ENCODE peak calls at places on chromosomes 5 and 9, in eight cellular contexts. A is mammary epithelial cell, C is testis, K is heart left ventricle, V is prostate gland, E is lung, W is lower lobe of right lung, J is OCI-LY7. H is an unnamed sample. For H3K4me1, the result is how much of the 10 kb centered on the place peaks cover.

GRCh38 chr9:134243778-134244467 is 79.6 kb upstream of the RNU6ATAC start:
- DNase-seq in W (peak), C (peak), A (peak), E (peak), J (peak), V (no peak), K (peak), H (no peak)

GRCh38 chr5:79173626-79174025 is 62.0 kb downstream of the BHMT start:
- DNase-seq in E (no peak), W (no peak), A (no peak), C (no peak), J (no peak), V (peak), K (no peak), H (no peak)

GRCh38 chr9:4630836-4631235 is 31.3 kb upstream of the PLPP6 start:
- DNase-seq in K (no peak), C (no peak), W (no peak), E (no peak), J (no peak), V (no peak), A (no peak), H (no peak)

GRCh38 chr9:126347911-126348760 is 21.5 kb downstream of the MVB12B start:
- DNase-seq in J (peak), V (no peak), C (no peak), K (no peak), E (peak), W (peak), A (no peak), H (no peak)

GRCh38 chr5:166369817-166370216 is 1921.6 kb upstream of the WWC1 start:
- DNase-seq in A (no peak), E (no peak), V (no peak), W (no peak), C (no peak), K (no peak), J (no peak), H (no peak)

GRCh38 chr5:34552686-34553085 is 103.4 kb upstream of the RAI14 start:
- DNase-seq in A (no peak), J (no peak), E (no peak), W (no peak), C (no peak), K (no peak), V (no peak), H (no peak)

GRCh38 chr5:98096155-98096554 is 677.3 kb upstream of the RGMB start:
- DNase-seq in V (no peak), E (no peak), C (no peak), K (no peak), A (peak), J (no peak), W (no peak), H (no peak)

GRCh38 chr5:65197899-65198776 is 283.6 kb downstream of the ADAMTS6 start:
- DNase-seq in E (no peak), J (no peak), V (no peak), K (no peak), W (no peak), C (no peak), A (peak), H (no peak)

GRCh38 chr5:102561894-102562760 is 63.3 kb upstream of the SLCO6A1 start:
- DNase-seq in V (no peak), C (peak), W (peak), E (no peak), J (peak), A (peak), K (no peak), H (no peak)

GRCh38 chr9:130692365-130692764 is 1.2 kb upstream of the EXOSC2 start:
- DNase-seq in V (no peak), W (no peak), A (no peak), C (peak), J (no peak), E (no peak), K (peak), H (peak)

GRCh38 chr9:133045132-133045531 is 14.3 kb downstream of the GTF3C5 start:
- DNase-seq in A (no peak), C (no peak), J (no peak), E (no peak), W (no peak), K (no peak), V (no peak), H (no peak)

GRCh38 chr9:87375397-87376073 is 122.1 kb upstream of the DAPK1 start:
- DNase-seq in C (no peak), J (no peak), V (no peak), K (no peak), W (no peak), A (peak), E (no peak), H (no peak)

GRCh38 chr9:112333639-112334318 is 360 bp upstream of the PTBP3 start:
- DNase-seq in V (peak), K (peak), C (peak), A (peak), E (peak), W (peak), J (peak), H (peak)

GRCh38 chr5:102811962-102812361 is 56.9 kb downstream of the PAM start:
- DNase-seq in E (no peak), W (no peak), K (no peak), V (no peak), J (no peak), C (no peak), A (peak), H (no peak)

GRCh38 chr5:172245823-172246222 is 37.7 kb downstream of the UBTD2 start:
- DNase-seq in V (no peak), C (no peak), J (no peak), E (no peak), K (no peak), A (no peak), W (no peak), H (no peak)

GRCh38 chr9:121836382-121836885 is 185.0 kb downstream of the DAB2IP start:
- DNase-seq in W (no peak), C (no peak), K (no peak), E (no peak), A (no peak), J (no peak), V (no peak), H (peak)

GRCh38 chr5:111299067-111299481 is 74.9 kb downstream of the CAMK4 start:
- DNase-seq in A (peak), V (no peak), J (peak), W (no peak), E (no peak), C (no peak), K (no peak), H (no peak)

GRCh38 chr9:134601764-134602163 is 39.8 kb upstream of the COL5A1 start:
- DNase-seq in E (peak), A (no peak), V (no peak), C (peak), W (no peak), K (no peak), J (no peak), H (no peak)

GRCh38 chr9:88025411-88026132 is 51.2 kb upstream of the CDK20 start:
- DNase-seq in C (no peak), J (no peak), A (no peak), E (no peak), V (no peak), W (no peak), K (no peak), H (no peak)

GRCh38 chr5:176778921-176779465 is 31.4 kb upstream of the UNC5A start:
- DNase-seq in C (no peak), V (no peak), W (no peak), K (no peak), E (no peak), J (no peak), A (no peak), H (no peak)

GRCh38 chr5:135129307-135129706 is 95.3 kb upstream of the PITX1 start:
- DNase-seq in A (no peak), V (no peak), K (no peak), J (peak), E (no peak), W (no peak), C (no peak), H (no peak)

GRCh38 chr5:95712347-95712958 is 18.7 kb upstream of the RHOBTB3 start:
- DNase-seq in K (no peak), C (no peak), V (no peak), A (peak), E (peak), W (no peak), J (no peak), H (no peak)

GRCh38 chr9:120212853-120213200 is 367.1 kb downstream of the CDK5RAP2 start:
- DNase-seq in A (no peak), J (no peak), V (no peak), C (no peak), E (no peak), K (no peak), W (no peak), H (no peak)

GRCh38 chr9:98168153-98168780 is 24.2 kb downstream of the CORO2A start:
- DNase-seq in W (no peak), A (no peak), J (no peak), K (no peak), V (no peak), C (no peak), E (no peak), H (no peak)

GRCh38 chr9:85740821-85741111 is 988 bp downstream of the AGTPBP1 start:
- DNase-seq in A (no peak), W (no peak), K (no peak), J (no peak), E (no peak), V (no peak), C (no peak), H (no peak)

GRCh38 chr9:117672397-117672796 is 31.8 kb upstream of the TLR4 start:
- DNase-seq in W (no peak), K (no peak), A (peak), J (no peak), C (no peak), E (no peak), V (no peak), H (no peak)

GRCh38 chr5:26492835-26493459 is 545.4 kb downstream of the CDH9 start:
- DNase-seq in J (no peak), W (no peak), K (no peak), V (no peak), A (no peak), E (no peak), C (peak), H (no peak)

GRCh38 chr9:87201316-87201715 is 254.0 kb upstream of the GAS1 start:
- DNase-seq in E (no peak), C (no peak), K (no peak), J (no peak), W (no peak), A (no peak), V (no peak), H (no peak)

GRCh38 chr9:99820330-99821186 is 1.1 kb upstream of the NR4A3 start:
- DNase-seq in J (peak), K (peak), A (peak), V (peak), W (peak), E (peak), C (peak), H (peak)

GRCh38 chr9:27047126-27047525 is 41.7 kb upstream of the LRRC19 start:
- DNase-seq in K (no peak), V (no peak), E (no peak), A (no peak), J (no peak), W (no peak), C (no peak), H (no peak)

GRCh38 chr9:110897899-110898298 is 140.4 kb downstream of the LPAR1 start:
- DNase-seq in J (no peak), K (no peak), V (no peak), W (no peak), C (no peak), E (no peak), A (no peak), H (no peak)

GRCh38 chr5:82058710-82059109 is 86.9 kb downstream of the ATG10 start:
- DNase-seq in C (no peak), J (no peak), W (no peak), V (no peak), A (no peak), K (no peak), E (no peak), H (no peak)

DNA sequence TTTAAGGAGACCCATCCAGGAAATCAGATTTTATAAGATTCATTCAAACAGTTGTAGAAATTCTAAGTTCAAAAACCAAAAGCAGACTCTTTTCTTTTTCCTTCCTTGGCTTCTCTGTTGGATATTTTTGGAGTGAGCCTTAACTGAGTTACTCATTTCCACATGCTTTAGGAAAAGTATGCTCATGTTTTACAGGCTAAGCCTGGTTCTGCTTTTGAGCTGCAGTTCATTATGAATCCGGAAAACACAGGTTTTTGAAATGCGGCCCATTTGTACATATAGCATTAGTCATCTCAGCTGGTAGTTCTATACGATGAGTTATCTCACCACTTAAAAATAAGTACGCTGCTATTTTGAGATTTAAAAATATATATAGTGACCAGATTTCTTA is 156.6 kb upstream of the DMRT1 start:
- DNase-seq in C (no peak), W (no peak), A (peak), K (no peak), E (no peak), V (no peak), J (no peak), H (no peak)
- H3K4me3 ChIP-seq in C (no peak), W (no peak), A (peak), K (no peak), E (no peak), V (peak), J (no peak), H (no peak)

GRCh38 chr5:31413030-31413812 is 118.7 kb downstream of the DROSHA start:
- DNase-seq in A (peak), W (no peak), J (no peak), C (no peak), V (no peak), E (no peak), K (peak), H (peak)

GRCh38 chr5:31410089-31410488 is 121.8 kb downstream of the DROSHA start:
- DNase-seq in C (no peak), J (no peak), V (no peak), K (no peak), W (no peak), E (no peak), A (no peak), H (no peak)

GRCh38 chr5:31416547-31416946 is 115.3 kb downstream of the DROSHA start:
- DNase-seq in V (no peak), W (no peak), E (no peak), C (no peak), J (no peak), A (no peak), K (no peak), H (no peak)

GRCh38 chr5:31412324-31412723 is 119.6 kb downstream of the DROSHA start:
- DNase-seq in K (no peak), J (no peak), A (no peak), V (no peak), W (no peak), E (no peak), C (no peak), H (no peak)

DNA sequence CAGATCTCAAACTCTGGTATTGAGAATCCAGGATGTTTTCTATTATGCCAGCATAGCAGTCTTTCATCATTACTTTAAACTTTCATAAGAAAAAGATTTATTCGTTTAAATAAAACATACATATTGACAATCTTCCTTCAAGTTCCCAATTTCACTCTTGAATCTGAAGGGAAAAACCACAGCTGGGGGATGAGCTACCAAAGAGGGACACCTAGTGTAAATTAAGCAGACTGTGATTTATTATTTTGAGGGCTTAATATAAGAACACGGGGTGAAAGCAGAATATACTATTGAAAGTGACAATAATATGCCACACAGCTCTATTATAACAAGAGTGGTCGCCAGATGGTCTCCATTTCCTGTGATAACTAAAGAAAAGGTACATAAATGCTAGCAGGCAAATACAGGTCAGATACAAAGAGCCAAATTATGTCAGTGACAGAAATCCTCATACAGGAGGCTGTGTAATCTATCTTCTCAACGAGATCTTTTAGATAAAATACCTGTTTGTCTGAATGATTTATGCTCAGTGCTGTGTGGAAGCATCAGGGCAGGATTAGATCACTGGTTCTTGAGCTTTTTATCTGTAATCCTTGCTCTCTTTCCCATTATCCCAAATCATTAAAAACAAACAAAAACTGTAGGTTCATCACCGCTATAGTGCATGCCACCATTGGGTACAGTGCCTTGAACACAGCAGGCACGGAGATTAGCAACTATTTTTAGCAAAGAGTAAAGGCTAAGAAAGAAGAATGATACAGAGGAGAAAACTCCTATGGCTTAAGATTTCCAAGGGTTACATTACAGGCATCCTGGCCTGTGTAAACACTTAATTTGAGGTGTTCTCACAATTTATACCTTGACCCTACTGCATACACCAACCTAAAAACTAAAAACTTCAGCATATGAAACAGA is 116.6 kb downstream of the DROSHA start:
- DNase-seq in J (no peak), W (no peak), V (no peak), A (no peak), K (no peak), C (no peak), E (no peak), H (no peak)
- TF ChIP-seq CTCF in J (no peak), W (no peak), V (no peak), A (peak), K (no peak), C (no peak), E (no peak), H (no peak)

GRCh38 chr5:2306711-2307110 is 424.0 kb upstream of the IRX4 start:
- DNase-seq in K (no peak), E (no peak), J (no peak), A (no peak), W (no peak), V (no peak), C (no peak), H (no peak)

GRCh38 chr5:2302169-2302568 is 419.4 kb upstream of the IRX4 start:
- DNase-seq in W (no peak), E (no peak), V (no peak), A (no peak), J (no peak), C (peak), K (no peak), H (no peak)

GRCh38 chr5:2303391-2304100 is 420.8 kb upstream of the IRX4 start:
- DNase-seq in W (no peak), J (no peak), E (no peak), A (no peak), K (no peak), C (no peak), V (no peak), H (no peak)

GRCh38 chr5:2310946-2311345 is 428.2 kb upstream of the IRX4 start:
- DNase-seq in V (no peak), E (no peak), K (no peak), J (no peak), C (peak), A (no peak), W (no peak), H (no peak)

GRCh38 chr5:2307631-2308030 is 424.9 kb upstream of the IRX4 start:
- DNase-seq in V (no peak), K (no peak), J (no peak), C (peak), A (no peak), W (no peak), E (no peak), H (no peak)
- H3K4me1 ChIP-seq in V (under half), K (under half), J (under half), C (under half), A (under half), W (under half), E (under half), H (under half)

GRCh38 chr9:123924727-123925126 is 5.2 kb downstream of the DENND1A start:
- DNase-seq in J (no peak), C (no peak), W (no peak), K (no peak), A (no peak), E (no peak), V (no peak), H (no peak)

GRCh38 chr9:123922911-123923310 is 7.0 kb downstream of the DENND1A start:
- DNase-seq in A (no peak), V (no peak), E (no peak), C (no peak), K (no peak), J (no peak), W (no peak), H (no peak)

GRCh38 chr9:123925161-123925560 is 4.8 kb downstream of the DENND1A start:
- DNase-seq in C (no peak), J (no peak), E (no peak), A (no peak), K (no peak), W (no peak), V (no peak), H (no peak)

GRCh38 chr9:123923884-123924283 is 6.0 kb downstream of the DENND1A start:
- DNase-seq in K (no peak), A (no peak), J (no peak), E (no peak), W (no peak), C (no peak), V (no peak), H (no peak)

GRCh38 chr9:123923377-123923776 is 6.5 kb downstream of the DENND1A start:
- DNase-seq in K (no peak), E (no peak), W (no peak), A (no peak), C (no peak), V (no peak), J (no peak), H (no peak)
- H3K4me3 ChIP-seq in K (no peak), E (no peak), W (no peak), A (no peak), C (no peak), V (no peak), J (no peak), H (no peak)

DNA sequence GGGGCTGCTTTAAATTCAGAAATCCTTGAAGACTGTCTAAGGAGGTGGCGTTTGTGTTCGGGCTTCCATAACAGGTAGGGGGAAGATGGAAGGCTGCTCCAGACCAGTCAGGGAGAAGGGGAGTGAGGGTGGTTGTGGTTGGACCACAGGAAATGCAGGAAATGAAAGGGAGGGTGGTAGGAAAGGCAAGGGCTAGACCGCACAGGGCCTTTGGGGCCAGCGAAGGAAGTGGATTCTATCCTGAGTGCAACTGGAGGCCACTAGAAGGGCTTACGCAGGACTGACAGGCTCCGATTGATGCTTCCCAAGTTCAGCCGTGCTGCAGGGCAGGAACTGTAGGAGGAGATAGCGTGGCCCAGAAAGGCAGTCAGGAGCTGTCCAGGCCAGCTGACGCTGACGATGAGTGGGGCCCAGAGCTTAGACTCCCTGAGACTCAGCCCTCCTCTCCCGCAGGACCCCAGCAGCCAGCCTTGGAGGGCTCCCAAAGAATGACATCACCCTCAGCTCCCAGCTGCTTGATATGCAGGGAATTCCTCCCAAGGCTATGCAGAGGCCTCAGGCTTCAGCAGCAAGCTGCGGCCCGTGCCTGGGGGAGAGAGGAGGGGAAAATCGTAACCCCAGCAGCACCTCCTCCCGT is 48.8 kb downstream of the KCNIP1 start:
- DNase-seq in W (no peak), C (peak), V (no peak), A (no peak), J (no peak), E (no peak), K (peak), H (peak)
- TF ChIP-seq CTCF in W (no peak), C (no peak), V (no peak), A (no peak), J (no peak), E (no peak), K (no peak), H (no peak)

DNA sequence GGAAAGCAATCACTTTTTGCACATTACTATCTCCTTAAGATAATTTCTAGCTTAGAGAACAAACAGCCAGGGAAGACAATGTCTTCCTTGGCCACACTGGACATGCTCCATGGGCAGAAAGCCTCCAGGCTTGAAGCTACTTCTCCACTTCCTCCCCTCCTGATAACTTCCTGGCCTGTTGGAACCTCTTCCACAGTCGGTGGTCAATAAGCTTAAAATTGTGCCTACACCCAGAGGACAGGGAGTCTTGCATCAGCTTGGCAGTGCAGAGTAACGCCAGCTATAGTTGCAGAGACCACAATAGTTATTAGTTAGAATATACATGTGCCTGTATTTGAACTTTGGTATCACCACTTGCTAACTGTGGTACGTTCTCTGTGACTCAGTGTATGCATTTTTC is 58.1 kb upstream of the ABCA1 start:
- DNase-seq in J (no peak), A (no peak), V (no peak), W (no peak), C (no peak), E (no peak), K (no peak), H (no peak)
- H3K4me1 ChIP-seq in J (under half), A (under half), V (under half), W (under half), C (under half), E (under half), K (under half), H (under half)

H was measured in psoas muscle.